ENCODE peak calls at places on chromosome 1, in four cellular contexts. L, B, Y and X are unnamed samples.
A peak's percentile ranks its signal among the peaks of the same experiment; 100 is the strongest.

GRCh38 chr1:172380441-172381244 is 39.8 kb upstream of the C1orf105 start:
- DNase-seq in L (no peak), B (no peak), Y (no peak), X (no peak)

GRCh38 chr1:231139125-231139649 is 22.7 kb upstream of the TRIM67 start:
- DNase-seq in L (peak; percentile 87), B (no peak), Y (no peak), X (no peak)

GRCh38 chr1:244639561-244639960 is 13.4 kb upstream of the DESI2 start:
- DNase-seq in L (no peak), B (no peak), Y (no peak), X (no peak)

GRCh38 chr1:20723159-20723536 is 5.3 kb upstream of the KIF17 start:
- DNase-seq in L (no peak), B (no peak), Y (no peak), X (no peak)

GRCh38 chr1:229514578-229515275 is 6.6 kb upstream of the NUP133 start:
- DNase-seq in L (peak; percentile 80), B (peak; percentile 63), Y (peak; percentile 51), X (peak; percentile 78)

GRCh38 chr1:203295796-203296195 is 9.5 kb upstream of the BTG2 start:
- DNase-seq in L (no peak), B (no peak), Y (no peak), X (no peak)

GRCh38 chr1:151282883-151283725 is 1.0 kb downstream of the ZNF687 start:
- DNase-seq in L (no peak), B (no peak), Y (no peak), X (peak; percentile 16)

GRCh38 chr1:30569384-30569783 is 154.0 kb downstream of the MATN1 start:
- DNase-seq in L (no peak), B (no peak), Y (no peak), X (no peak)

GRCh38 chr1:149997585-149998262 is 12.8 kb downstream of the OTUD7B start:
- DNase-seq in L (no peak), B (no peak), Y (no peak), X (no peak)

GRCh38 chr1:24970926-24971530 is 41.0 kb upstream of the RUNX3 start:
- DNase-seq in L (no peak), B (no peak), Y (no peak), X (no peak)

GRCh38 chr1:194394676-194395075 is 1208.3 kb upstream of the B3GALT2 start:
- DNase-seq in L (no peak), B (no peak), Y (no peak), X (no peak)

GRCh38 chr1:16163882-16164820 is 8.3 kb upstream of the EPHA2 start:
- DNase-seq in L (peak; percentile 70), B (no peak), Y (no peak), X (no peak)

GRCh38 chr1:8097077-8097799 is 71.1 kb upstream of the ERRFI1 start:
- DNase-seq in L (peak; percentile 78), B (no peak), Y (no peak), X (no peak)

GRCh38 chr1:169683661-169684060 is 27.8 kb downstream of the SELL start:
- DNase-seq in L (no peak), B (no peak), Y (no peak), X (no peak)

GRCh38 chr1:16213013-16213412 is 561 bp upstream of the ARHGEF19 start:
- DNase-seq in L (no peak), B (no peak), Y (no peak), X (no peak)

GRCh38 chr1:59164371-59164770 is 132.5 kb upstream of the FGGY start:
- DNase-seq in L (no peak), B (no peak), Y (no peak), X (no peak)

GRCh38 chr1:8182034-8182761 is 135.7 kb upstream of the SLC45A1 start:
- DNase-seq in L (peak; percentile 98), B (no peak), Y (no peak), X (no peak)

GRCh38 chr1:203142684-203143408 is 15.3 kb downstream of the ADORA1 start:
- DNase-seq in L (no peak), B (no peak), Y (no peak), X (no peak)

GRCh38 chr1:236654511-236654910 is 31.8 kb upstream of the ACTN2 start:
- DNase-seq in L (no peak), B (no peak), Y (no peak), X (no peak)

GRCh38 chr1:22133247-22133927 is 9.5 kb downstream of the WNT4 start:
- DNase-seq in L (no peak), B (no peak), Y (no peak), X (no peak)

GRCh38 chr1:84619383-84620093 is 45.3 kb upstream of the CTBS start:
- DNase-seq in L (no peak), B (no peak), Y (no peak), X (no peak)

GRCh38 chr1:153735090-153735420 is 7.2 kb downstream of the INTS3 start:
- DNase-seq in L (no peak), B (no peak), Y (no peak), X (no peak)

GRCh38 chr1:112700290-112701226 is 6.4 kb downstream of the RHOC start:
- DNase-seq in L (peak; percentile 78), B (peak; percentile 99), Y (peak; percentile 62), X (peak; percentile 54)

GRCh38 chr1:153880962-153881361 is 41.8 kb downstream of the GATAD2B start:
- DNase-seq in L (peak; percentile 35), B (peak; percentile 86), Y (peak; percentile 49), X (no peak)

GRCh38 chr1:17665950-17666720 is 89.0 kb upstream of the ACTL8 start:
- DNase-seq in L (no peak), B (no peak), Y (no peak), X (no peak)

GRCh38 chr1:209497729-209498128 is 85.8 kb upstream of the CAMK1G start:
- DNase-seq in L (no peak), B (no peak), Y (no peak), X (no peak)

GRCh38 chr1:184664042-184664659 is 90.5 kb downstream of the EDEM3 start:
- DNase-seq in L (peak; percentile 56), B (peak; percentile 85), Y (peak; percentile 77), X (peak; percentile 64)

GRCh38 chr1:183163311-183163710 is 22.8 kb upstream of the LAMC2 start:
- DNase-seq in L (peak; percentile 74), B (no peak), Y (no peak), X (no peak)